ENCODE peak calls at places on chromosomes 4 and X, in ten cellular contexts. One of them, this sample, is unnamed.
A peak's percentile ranks its signal among the peaks of the same experiment; 100 is the strongest.

GRCh38 chr4:3338321-3338838 is 45.6 kb downstream of the RGS12 start:
- DNase-seq in neuronal stem cell: no peak
- DNase-seq in HT1080: no peak
- DNase-seq in right cardiac atrium: no peak
- DNase-seq in sciatic nerve: no peak
- DNase-seq in T-cell: no peak
- DNase-seq in GM23248: no peak
- DNase-seq in HCT116: no peak
- DNase-seq in mucosa of gallbladder: no peak
- DNase-seq in effector CD4-positive, alpha-beta T cell: no peak
- DNase-seq in this sample: no peak

GRCh38 chr4:180827610-180828009 is 1415.6 kb upstream of the TENM3 start:
- DNase-seq in neuronal stem cell: no peak
- DNase-seq in HT1080: peak; percentile 39
- DNase-seq in right cardiac atrium: no peak
- DNase-seq in sciatic nerve: no peak
- DNase-seq in T-cell: no peak
- DNase-seq in GM23248: peak; percentile 34
- DNase-seq in HCT116: no peak
- DNase-seq in mucosa of gallbladder: no peak
- DNase-seq in effector CD4-positive, alpha-beta T cell: no peak
- DNase-seq in this sample: no peak

GRCh38 chr4:168200685-168201084 is 108.3 kb downstream of the ANXA10 start:
- DNase-seq in neuronal stem cell: no peak
- DNase-seq in HT1080: peak; percentile 52
- DNase-seq in right cardiac atrium: no peak
- DNase-seq in sciatic nerve: no peak
- DNase-seq in T-cell: no peak
- DNase-seq in GM23248: no peak
- DNase-seq in HCT116: no peak
- DNase-seq in mucosa of gallbladder: no peak
- DNase-seq in effector CD4-positive, alpha-beta T cell: no peak
- DNase-seq in this sample: no peak

GRCh38 chr4:56681158-56681848 is at the start of gene HOPX:
- DNase-seq in neuronal stem cell: no peak
- DNase-seq in HT1080: no peak
- DNase-seq in right cardiac atrium: no peak
- DNase-seq in sciatic nerve: no peak
- DNase-seq in T-cell: peak; percentile 29
- DNase-seq in GM23248: no peak
- DNase-seq in HCT116: no peak
- DNase-seq in mucosa of gallbladder: peak; percentile 23
- DNase-seq in effector CD4-positive, alpha-beta T cell: no peak
- DNase-seq in this sample: peak; percentile 86

GRCh38 chr4:170674176-170674575 is 584.4 kb upstream of the AADAT start:
- DNase-seq in neuronal stem cell: no peak
- DNase-seq in HT1080: peak; percentile 34
- DNase-seq in right cardiac atrium: no peak
- DNase-seq in sciatic nerve: no peak
- DNase-seq in T-cell: no peak
- DNase-seq in GM23248: peak; percentile 4
- DNase-seq in HCT116: no peak
- DNase-seq in mucosa of gallbladder: no peak
- DNase-seq in effector CD4-positive, alpha-beta T cell: no peak
- DNase-seq in this sample: no peak

GRCh38 chr4:86660407-86660806 is 66.3 kb downstream of the PTPN13 start:
- DNase-seq in neuronal stem cell: no peak
- DNase-seq in HT1080: no peak
- DNase-seq in right cardiac atrium: no peak
- DNase-seq in sciatic nerve: no peak
- DNase-seq in T-cell: no peak
- DNase-seq in GM23248: no peak
- DNase-seq in HCT116: no peak
- DNase-seq in mucosa of gallbladder: no peak
- DNase-seq in effector CD4-positive, alpha-beta T cell: no peak
- DNase-seq in this sample: no peak

GRCh38 chr4:68070302-68070701 is 59.4 kb downstream of the TMPRSS11F start:
- DNase-seq in neuronal stem cell: no peak
- DNase-seq in HT1080: no peak
- DNase-seq in right cardiac atrium: no peak
- DNase-seq in sciatic nerve: no peak
- DNase-seq in T-cell: no peak
- DNase-seq in GM23248: no peak
- DNase-seq in HCT116: no peak
- DNase-seq in mucosa of gallbladder: no peak
- DNase-seq in effector CD4-positive, alpha-beta T cell: no peak
- DNase-seq in this sample: no peak

GRCh38 chr4:14196141-14196540 is 568.6 kb upstream of the BOD1L1 start:
- DNase-seq in neuronal stem cell: peak; percentile 52
- DNase-seq in HT1080: peak; percentile 48
- DNase-seq in right cardiac atrium: peak; percentile 35
- DNase-seq in sciatic nerve: peak; percentile 62
- DNase-seq in T-cell: no peak
- DNase-seq in GM23248: peak; percentile 69
- DNase-seq in HCT116: no peak
- DNase-seq in mucosa of gallbladder: peak; percentile 67
- DNase-seq in effector CD4-positive, alpha-beta T cell: no peak
- DNase-seq in this sample: no peak

GRCh38 chr4:153933851-153934688 is 145.2 kb upstream of the SFRP2 start:
- DNase-seq in neuronal stem cell: no peak
- DNase-seq in HT1080: no peak
- DNase-seq in right cardiac atrium: peak; percentile 22
- DNase-seq in sciatic nerve: no peak
- DNase-seq in T-cell: no peak
- DNase-seq in GM23248: peak; percentile 14
- DNase-seq in HCT116: no peak
- DNase-seq in mucosa of gallbladder: no peak
- DNase-seq in effector CD4-positive, alpha-beta T cell: no peak
- DNase-seq in this sample: no peak

GRCh38 chrX:105781794-105782193 is 40.5 kb upstream of the NRK start:
- DNase-seq in neuronal stem cell: no peak
- DNase-seq in HT1080: no peak
- DNase-seq in right cardiac atrium: no peak
- DNase-seq in sciatic nerve: no peak
- DNase-seq in T-cell: no peak
- DNase-seq in GM23248: no peak
- DNase-seq in HCT116: no peak
- DNase-seq in mucosa of gallbladder: no peak
- DNase-seq in effector CD4-positive, alpha-beta T cell: no peak
- DNase-seq in this sample: no peak

GRCh38 chr4:18480928-18481327 is 459.4 kb upstream of the LCORL start:
- DNase-seq in neuronal stem cell: no peak
- DNase-seq in HT1080: no peak
- DNase-seq in right cardiac atrium: no peak
- DNase-seq in sciatic nerve: no peak
- DNase-seq in T-cell: no peak
- DNase-seq in GM23248: no peak
- DNase-seq in HCT116: no peak
- DNase-seq in mucosa of gallbladder: no peak
- DNase-seq in effector CD4-positive, alpha-beta T cell: no peak
- DNase-seq in this sample: no peak

GRCh38 chr4:21769404-21770147 is 179.0 kb downstream of the KCNIP4 start:
- DNase-seq in neuronal stem cell: no peak
- DNase-seq in HT1080: peak; percentile 87
- DNase-seq in right cardiac atrium: no peak
- DNase-seq in sciatic nerve: no peak
- DNase-seq in T-cell: no peak
- DNase-seq in GM23248: peak; percentile 70
- DNase-seq in HCT116: no peak
- DNase-seq in mucosa of gallbladder: no peak
- DNase-seq in effector CD4-positive, alpha-beta T cell: no peak
- DNase-seq in this sample: no peak

GRCh38 chrX:48961585-48962091 is 4.2 kb upstream of the OTUD5 start:
- DNase-seq in neuronal stem cell: no peak
- DNase-seq in HT1080: no peak
- DNase-seq in right cardiac atrium: peak; percentile 60
- DNase-seq in sciatic nerve: no peak
- DNase-seq in T-cell: no peak
- DNase-seq in GM23248: no peak
- DNase-seq in HCT116: no peak
- DNase-seq in mucosa of gallbladder: no peak
- DNase-seq in effector CD4-positive, alpha-beta T cell: no peak
- DNase-seq in this sample: no peak

GRCh38 chr4:44150091-44150576 is 298.5 kb downstream of the KCTD8 start:
- DNase-seq in neuronal stem cell: no peak
- DNase-seq in HT1080: peak; percentile 87
- DNase-seq in right cardiac atrium: no peak
- DNase-seq in sciatic nerve: no peak
- DNase-seq in T-cell: no peak
- DNase-seq in GM23248: no peak
- DNase-seq in HCT116: no peak
- DNase-seq in mucosa of gallbladder: no peak
- DNase-seq in effector CD4-positive, alpha-beta T cell: no peak
- DNase-seq in this sample: no peak

GRCh38 chrX:40845331-40845911 is 110.1 kb upstream of the MED14 start:
- DNase-seq in neuronal stem cell: no peak
- DNase-seq in HT1080: peak; percentile 75
- DNase-seq in right cardiac atrium: peak; percentile 29
- DNase-seq in sciatic nerve: no peak
- DNase-seq in T-cell: no peak
- DNase-seq in GM23248: peak; percentile 94
- DNase-seq in HCT116: no peak
- DNase-seq in mucosa of gallbladder: peak; percentile 23
- DNase-seq in effector CD4-positive, alpha-beta T cell: no peak
- DNase-seq in this sample: no peak

GRCh38 chr4:176949022-176949421 is 156.3 kb upstream of the VEGFC start:
- DNase-seq in neuronal stem cell: no peak
- DNase-seq in HT1080: no peak
- DNase-seq in right cardiac atrium: no peak
- DNase-seq in sciatic nerve: no peak
- DNase-seq in T-cell: no peak
- DNase-seq in GM23248: no peak
- DNase-seq in HCT116: no peak
- DNase-seq in mucosa of gallbladder: peak; percentile 17
- DNase-seq in effector CD4-positive, alpha-beta T cell: no peak
- DNase-seq in this sample: peak; percentile 42

GRCh38 chr4:189001283-189001970 is 862.2 kb downstream of the TRIML1 start:
- DNase-seq in neuronal stem cell: no peak
- DNase-seq in HT1080: no peak
- DNase-seq in right cardiac atrium: no peak
- DNase-seq in sciatic nerve: no peak
- DNase-seq in T-cell: no peak
- DNase-seq in GM23248: no peak
- DNase-seq in HCT116: no peak
- DNase-seq in mucosa of gallbladder: no peak
- DNase-seq in effector CD4-positive, alpha-beta T cell: no peak
- DNase-seq in this sample: no peak

GRCh38 chr4:119529788-119530187 is 98.8 kb downstream of the PDE5A start:
- DNase-seq in neuronal stem cell: no peak
- DNase-seq in HT1080: no peak
- DNase-seq in right cardiac atrium: no peak
- DNase-seq in sciatic nerve: no peak
- DNase-seq in T-cell: no peak
- DNase-seq in GM23248: no peak
- DNase-seq in HCT116: no peak
- DNase-seq in mucosa of gallbladder: no peak
- DNase-seq in effector CD4-positive, alpha-beta T cell: no peak
- DNase-seq in this sample: no peak

GRCh38 chr4:148397006-148397673 is 45.1 kb downstream of the NR3C2 start:
- DNase-seq in neuronal stem cell: no peak
- DNase-seq in HT1080: no peak
- DNase-seq in right cardiac atrium: no peak
- DNase-seq in sciatic nerve: no peak
- DNase-seq in T-cell: no peak
- DNase-seq in GM23248: no peak
- DNase-seq in HCT116: no peak
- DNase-seq in mucosa of gallbladder: peak; percentile 24
- DNase-seq in effector CD4-positive, alpha-beta T cell: no peak
- DNase-seq in this sample: no peak

GRCh38 chr4:188018262-188018661 is 22.7 kb downstream of the ZFP42 start:
- DNase-seq in neuronal stem cell: no peak
- DNase-seq in HT1080: no peak
- DNase-seq in right cardiac atrium: no peak
- DNase-seq in sciatic nerve: no peak
- DNase-seq in T-cell: no peak
- DNase-seq in GM23248: no peak
- DNase-seq in HCT116: no peak
- DNase-seq in mucosa of gallbladder: no peak
- DNase-seq in effector CD4-positive, alpha-beta T cell: no peak
- DNase-seq in this sample: no peak

GRCh38 chrX:42803320-42803719 is 25.4 kb upstream of the PPP1R2C start:
- DNase-seq in neuronal stem cell: no peak
- DNase-seq in HT1080: peak; percentile 2
- DNase-seq in right cardiac atrium: no peak
- DNase-seq in sciatic nerve: no peak
- DNase-seq in T-cell: no peak
- DNase-seq in GM23248: peak; percentile 49
- DNase-seq in HCT116: no peak
- DNase-seq in mucosa of gallbladder: no peak
- DNase-seq in effector CD4-positive, alpha-beta T cell: no peak
- DNase-seq in this sample: no peak

GRCh38 chr4:76624271-76624681 is 189.2 kb downstream of the SHROOM3 start:
- DNase-seq in neuronal stem cell: peak; percentile 26
- DNase-seq in HT1080: peak; percentile 62
- DNase-seq in right cardiac atrium: no peak
- DNase-seq in sciatic nerve: no peak
- DNase-seq in T-cell: no peak
- DNase-seq in GM23248: peak; percentile 96
- DNase-seq in HCT116: no peak
- DNase-seq in mucosa of gallbladder: peak; percentile 57
- DNase-seq in effector CD4-positive, alpha-beta T cell: no peak
- DNase-seq in this sample: peak; percentile 37

GRCh38 chrX:47687249-47687648 is 28.3 kb upstream of the UXT start:
- DNase-seq in neuronal stem cell: no peak
- DNase-seq in HT1080: peak; percentile 11
- DNase-seq in right cardiac atrium: no peak
- DNase-seq in sciatic nerve: no peak
- DNase-seq in T-cell: no peak
- DNase-seq in GM23248: no peak
- DNase-seq in HCT116: no peak
- DNase-seq in mucosa of gallbladder: no peak
- DNase-seq in effector CD4-positive, alpha-beta T cell: no peak
- DNase-seq in this sample: no peak

GRCh38 chr4:183182873-183183725 is 84.0 kb downstream of the WWC2 start:
- DNase-seq in neuronal stem cell: peak; percentile 67
- DNase-seq in HT1080: peak; percentile 94
- DNase-seq in right cardiac atrium: peak; percentile 48
- DNase-seq in sciatic nerve: no peak
- DNase-seq in T-cell: no peak
- DNase-seq in GM23248: peak; percentile 92
- DNase-seq in HCT116: peak; percentile 70
- DNase-seq in mucosa of gallbladder: no peak
- DNase-seq in effector CD4-positive, alpha-beta T cell: peak; percentile 2
- DNase-seq in this sample: peak; percentile 47

GRCh38 chr4:98516441-98517323 is 141.7 kb downstream of the TSPAN5 start:
- DNase-seq in neuronal stem cell: no peak
- DNase-seq in HT1080: peak; percentile 69
- DNase-seq in right cardiac atrium: no peak
- DNase-seq in sciatic nerve: no peak
- DNase-seq in T-cell: no peak
- DNase-seq in GM23248: peak; percentile 48
- DNase-seq in HCT116: no peak
- DNase-seq in mucosa of gallbladder: no peak
- DNase-seq in effector CD4-positive, alpha-beta T cell: no peak
- DNase-seq in this sample: no peak

GRCh38 chr4:137180349-137180748 is 351.9 kb downstream of the PCDH18 start:
- DNase-seq in neuronal stem cell: no peak
- DNase-seq in HT1080: no peak
- DNase-seq in right cardiac atrium: no peak
- DNase-seq in sciatic nerve: no peak
- DNase-seq in T-cell: no peak
- DNase-seq in GM23248: no peak
- DNase-seq in HCT116: peak; percentile 1
- DNase-seq in mucosa of gallbladder: no peak
- DNase-seq in effector CD4-positive, alpha-beta T cell: no peak
- DNase-seq in this sample: no peak

GRCh38 chr4:75881476-75881875 is 20.8 kb downstream of the PPEF2 start:
- DNase-seq in neuronal stem cell: no peak
- DNase-seq in HT1080: peak; percentile 27
- DNase-seq in right cardiac atrium: no peak
- DNase-seq in sciatic nerve: no peak
- DNase-seq in T-cell: no peak
- DNase-seq in GM23248: no peak
- DNase-seq in HCT116: no peak
- DNase-seq in mucosa of gallbladder: no peak
- DNase-seq in effector CD4-positive, alpha-beta T cell: no peak
- DNase-seq in this sample: no peak

GRCh38 chr4:40916880-40917279 is 167.1 kb downstream of the NSUN7 start:
- DNase-seq in neuronal stem cell: no peak
- DNase-seq in HT1080: peak; percentile 44
- DNase-seq in right cardiac atrium: no peak
- DNase-seq in sciatic nerve: no peak
- DNase-seq in T-cell: no peak
- DNase-seq in GM23248: peak; percentile 57
- DNase-seq in HCT116: peak; percentile 37
- DNase-seq in mucosa of gallbladder: no peak
- DNase-seq in effector CD4-positive, alpha-beta T cell: no peak
- DNase-seq in this sample: peak; percentile 59

This sample was measured in lung.